ENCODE peak calls at places on chromosomes 1 and 21, in ten cellular contexts. B is AG09309, S is RWPE1, P is endothelial cell of umbilical vein, V is astrocyte, C is MCF 10A, J is tibial nerve, Q is AG04450, I is choroid plexus epithelial cell, Y is left ventricle myocardium inferior. M is an unnamed sample.

GRCh38 chr21:31426235-31426797 is 82.3 kb upstream of the TIAM1 start:
- DNase-seq in V (peak; percentile 89), I (peak; percentile 68), Y (no peak), B (no peak), Q (no peak), S (no peak), C (no peak), J (no peak), P (no peak), M (no peak)

GRCh38 chr21:16159213-16159970 is 429.6 kb downstream of the USP25 start:
- DNase-seq in J (no peak), B (no peak), V (peak; percentile 69), Y (no peak), I (no peak), C (no peak), S (no peak), Q (peak; percentile 48), P (no peak), M (no peak)

GRCh38 chr1:162020145-162020544 is 3.5 kb downstream of the OLFML2B start:
- DNase-seq in J (no peak), S (no peak), C (no peak), Q (no peak), Y (no peak), P (no peak), I (peak; percentile 44), B (no peak), V (no peak), M (no peak)

GRCh38 chr1:39195166-39196111 is 9.1 kb upstream of the MACF1 start:
- DNase-seq in I (peak; percentile 53), V (peak; percentile 82), S (peak; percentile 30), Q (no peak), P (no peak), Y (no peak), B (no peak), J (no peak), C (no peak), M (no peak)

GRCh38 chr1:47818682-47819502 is 178.3 kb downstream of the TRABD2B start:
- DNase-seq in Y (no peak), I (peak; percentile 95), J (peak; percentile 37), C (no peak), B (no peak), Q (no peak), V (peak; percentile 6), S (no peak), P (no peak), M (no peak)

GRCh38 chr1:205570173-205570501 is 61.7 kb downstream of the ELK4 start:
- DNase-seq in V (no peak), C (no peak), Y (no peak), J (no peak), B (no peak), S (no peak), I (no peak), Q (no peak), P (no peak), M (no peak)

GRCh38 chr1:84412316-84412942 is 14.1 kb downstream of the DNASE2B start:
- DNase-seq in V (peak; percentile 84), S (no peak), C (peak; percentile 73), B (no peak), Y (no peak), J (no peak), P (no peak), I (peak; percentile 91), Q (peak; percentile 59), M (no peak)

GRCh38 chr1:167294528-167294927 is 73.8 kb downstream of the POU2F1 start:
- DNase-seq in C (peak; percentile 33), P (no peak), J (no peak), I (peak; percentile 47), Q (no peak), S (no peak), V (peak; percentile 47), B (no peak), Y (no peak), M (no peak)

GRCh38 chr1:26360051-26360806 is 6.3 kb upstream of the CRYBG2 start:
- DNase-seq in V (no peak), I (no peak), B (no peak), P (no peak), J (no peak), C (no peak), Q (no peak), Y (no peak), S (no peak), M (peak; percentile 22)

GRCh38 chr1:36486436-36487335 is 4.0 kb upstream of the CSF3R start:
- DNase-seq in S (peak; percentile 10), Q (no peak), J (peak; percentile 50), B (no peak), P (no peak), C (peak; percentile 96), Y (peak; percentile 46), I (peak; percentile 72), V (no peak), M (no peak)

GRCh38 chr1:236718328-236718727 is 32.0 kb downstream of the ACTN2 start:
- DNase-seq in J (no peak), Q (no peak), I (no peak), S (no peak), V (no peak), Y (no peak), C (no peak), B (no peak), P (no peak), M (no peak)

GRCh38 chr1:153347856-153348255 is 785 bp downstream of the PGLYRP4 start:
- DNase-seq in P (no peak), Y (no peak), J (no peak), S (no peak), Q (no peak), B (no peak), C (no peak), V (no peak), I (no peak), M (no peak)

GRCh38 chr1:178502330-178502714 is 5.6 kb upstream of the CLEC20A start:
- DNase-seq in Q (no peak), I (no peak), S (no peak), C (no peak), J (no peak), P (no peak), B (no peak), V (no peak), Y (no peak), M (peak; percentile 9)

GRCh38 chr1:178501705-178502329 is 5.1 kb upstream of the CLEC20A start:
- DNase-seq in J (peak; percentile 37), B (no peak), Q (peak; percentile 36), C (peak; percentile 85), Y (peak; percentile 67), P (peak; percentile 68), I (peak; percentile 76), S (peak; percentile 65), V (peak; percentile 22), M (peak; percentile 79)

GRCh38 chr1:178500936-178501554 is 4.3 kb upstream of the CLEC20A start:
- DNase-seq in V (no peak), Q (no peak), I (no peak), J (no peak), S (no peak), B (no peak), C (no peak), P (no peak), Y (no peak), M (peak; percentile 8)

GRCh38 chr1:178498896-178499675 is 2.3 kb upstream of the CLEC20A start:
- DNase-seq in P (no peak), J (no peak), Q (no peak), C (no peak), V (no peak), B (no peak), I (no peak), S (no peak), Y (no peak), M (peak; percentile 4)

GRCh38 chr1:178500091-178500770 is 3.5 kb upstream of the CLEC20A start:
- DNase-seq in J (no peak), P (no peak), Y (no peak), I (no peak), V (no peak), Q (no peak), S (no peak), C (no peak), B (no peak), M (peak; percentile 3)
- TF ChIP-seq CTCF in J (no peak), P (peak; percentile 23), Y (no peak), I (peak; percentile 39), V (peak; percentile 18), Q (peak; percentile 39), S (no peak), C (peak; percentile 18), B (peak; percentile 29), M (no peak)

GRCh38 chr1:235266967-235267366 is 61.0 kb downstream of the ARID4B start:
- DNase-seq in Q (no peak), S (no peak), I (no peak), B (no peak), Y (no peak), P (no peak), V (no peak), C (no peak), J (no peak), M (no peak)
- TF ChIP-seq CTCF in Q (no peak), S (no peak), I (no peak), B (no peak), Y (no peak), P (no peak), V (no peak), C (no peak), J (no peak), M (no peak)

DNA sequence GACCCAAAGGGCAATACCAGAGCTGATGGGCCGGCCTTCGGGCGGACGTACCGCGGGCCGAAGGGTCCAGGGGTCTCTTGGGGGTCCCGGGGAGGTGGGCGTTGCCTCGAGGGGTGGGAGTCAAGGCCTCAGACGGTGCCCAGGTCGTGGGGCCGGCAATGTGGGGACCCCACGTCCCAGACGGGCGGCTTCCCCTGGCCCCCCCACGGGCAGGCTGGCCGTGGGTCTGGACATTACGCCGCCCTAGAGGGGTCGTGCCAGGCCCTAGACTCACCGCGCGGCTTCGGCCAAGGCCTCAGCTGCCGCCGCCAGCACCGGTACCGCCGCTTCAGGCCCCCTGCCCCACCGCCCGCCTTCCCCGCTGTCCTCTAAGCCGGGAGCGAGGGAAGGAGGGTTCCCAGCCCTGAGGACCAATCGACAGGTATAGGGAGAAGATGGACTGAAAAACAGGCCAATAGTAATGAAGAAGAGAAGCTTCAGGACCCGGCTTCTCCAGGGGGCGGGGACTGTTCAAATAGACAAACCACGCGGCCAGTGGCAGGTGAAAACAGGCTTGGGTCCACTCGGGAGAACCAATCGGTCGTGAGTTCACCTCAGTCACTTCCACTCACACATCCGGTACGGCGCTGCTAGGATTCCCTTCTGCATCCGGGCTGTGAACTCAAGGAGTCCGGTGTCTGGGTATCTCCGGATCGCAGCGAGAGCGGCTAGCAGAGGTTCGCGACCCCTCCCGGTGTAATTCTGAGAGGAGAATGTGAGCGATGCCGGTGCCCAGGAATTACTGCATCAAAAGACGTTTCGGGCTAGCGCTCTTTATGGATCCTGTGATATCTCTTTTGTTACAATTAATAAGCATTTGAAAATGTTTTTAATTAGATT is at the start of gene MTOR:
- DNase-seq in P (peak; percentile 100), Q (peak; percentile 100), J (peak; percentile 97), B (peak; percentile 99), I (peak; percentile 100), S (peak; percentile 100), Y (peak; percentile 98), V (peak; percentile 99), C (peak; percentile 100), M (peak; percentile 100)
- TF ChIP-seq CTCF in P (no peak), Q (peak; percentile 24), J (no peak), B (peak; percentile 28), I (peak; percentile 31), S (peak; percentile 15), Y (peak; percentile 28), V (no peak), C (peak; percentile 17), M (peak; percentile 19)

DNA sequence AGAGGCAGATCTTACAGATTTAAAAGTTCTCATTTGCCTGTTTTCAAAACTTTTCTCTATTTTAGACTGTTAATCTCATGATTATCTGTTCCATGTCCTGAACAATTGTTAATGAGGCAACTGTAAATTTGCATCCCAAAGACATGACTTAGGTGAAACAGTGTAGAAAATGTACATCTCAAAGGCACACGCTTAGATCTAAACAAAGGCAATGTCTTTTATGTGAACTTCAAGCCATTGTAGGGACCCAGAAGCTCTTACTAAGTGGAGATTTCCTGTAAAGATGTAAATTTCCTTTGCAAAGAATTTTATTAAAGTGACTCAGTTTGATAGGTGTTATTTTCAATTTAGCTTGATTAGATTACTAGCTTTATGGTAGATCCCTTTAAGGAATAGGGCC is 125.2 kb upstream of the F3 start:
- DNase-seq in Y (no peak), I (no peak), Q (no peak), P (no peak), V (no peak), B (no peak), S (no peak), C (no peak), J (no peak), M (no peak)
- TF ChIP-seq CTCF in Y (no peak), I (no peak), Q (no peak), P (no peak), V (no peak), B (no peak), S (no peak), C (no peak), J (no peak), M (no peak)

M was measured in testis.